ENCODE peak calls at places on chromosomes 1 and 21, in five cellular contexts. Z is esophagus squamous epithelium; P is EL; E is C1 segment of cervical spinal cord; V is stimulated activated CD8-positive, alpha-beta memory T cell treated with anti-CD3 and anti-CD28 coated beads, Interleukin-2, amount 100 ng/mL, for 1 hour. L is an unnamed sample.

GRCh38 chr1:226128487-226129075 is 58.0 kb downstream of the ACBD3 start:
- DNase-seq in Z (no peak), P (peak), E (no peak), V (no peak), L (peak)

GRCh38 chr1:36446780-36447179 is 3.5 kb downstream of the OSCP1 start:
- DNase-seq in Z (no peak), P (no peak), E (no peak), V (no peak), L (no peak)

GRCh38 chr21:41678944-41679343 is 87.9 kb downstream of the RIPK4 start:
- DNase-seq in Z (peak), P (peak), E (peak), V (no peak), L (no peak)

GRCh38 chr1:6144622-6145021 is 35.5 kb downstream of the CHD5 start:
- DNase-seq in Z (no peak), P (no peak), E (no peak), V (no peak), L (no peak)

GRCh38 chr1:181776044-181776443 is 285.5 kb downstream of the ZNF648 start:
- DNase-seq in Z (no peak), P (no peak), E (no peak), V (no peak), L (no peak)

GRCh38 chr1:33399375-33399774 is 31.5 kb downstream of the PHC2 start:
- DNase-seq in Z (no peak), P (no peak), E (no peak), V (no peak), L (no peak)

GRCh38 chr21:36320421-36321324 is 676 bp downstream of the MORC3 start:
- DNase-seq in Z (peak), P (peak), E (peak), V (peak), L (peak)

GRCh38 chr21:33428669-33429068 is 25.5 kb downstream of the IFNGR2 start:
- DNase-seq in Z (no peak), P (peak), E (no peak), V (no peak), L (no peak)

GRCh38 chr1:56644941-56645662 is at the start of gene PRKAA2:
- DNase-seq in Z (no peak), P (peak), E (peak), V (no peak), L (no peak)

GRCh38 chr1:239675735-239676134 is 289.4 kb downstream of the CHRM3 start:
- DNase-seq in Z (no peak), P (no peak), E (no peak), V (no peak), L (no peak)

GRCh38 chr1:91091812-91092211 is 70.0 kb upstream of the ZNF644 start:
- DNase-seq in Z (no peak), P (peak), E (no peak), V (no peak), L (no peak)

GRCh38 chr21:41631564-41632461 is 123.9 kb upstream of the TMPRSS2 start:
- DNase-seq in Z (no peak), P (peak), E (no peak), V (no peak), L (no peak)

GRCh38 chr1:32349211-32349708 is 13.0 kb downstream of the FAM229A start:
- DNase-seq in Z (no peak), P (peak), E (no peak), V (no peak), L (no peak)

GRCh38 chr1:36542962-36543515 is 60.3 kb upstream of the CSF3R start:
- DNase-seq in Z (no peak), P (no peak), E (no peak), V (no peak), L (no peak)

GRCh38 chr21:33661146-33661545 is 18.8 kb downstream of the ITSN1 start:
- DNase-seq in Z (no peak), P (peak), E (no peak), V (no peak), L (no peak)

GRCh38 chr1:79325126-79325525 is 318.6 kb upstream of the ADGRL4 start:
- DNase-seq in Z (no peak), P (no peak), E (no peak), V (no peak), L (no peak)

GRCh38 chr1:203638914-203639313 is 12.3 kb downstream of the ATP2B4 start:
- DNase-seq in Z (no peak), P (no peak), E (no peak), V (no peak), L (no peak)

GRCh38 chr1:244971524-244972216 is 107.3 kb upstream of the HNRNPU start:
- DNase-seq in Z (no peak), P (no peak), E (no peak), V (no peak), L (no peak)

GRCh38 chr1:36034692-36035091 is 49.2 kb upstream of the TEKT2 start:
- DNase-seq in Z (no peak), P (peak), E (no peak), V (no peak), L (no peak)

GRCh38 chr1:84570436-84571149 is 3.6 kb downstream of the CTBS start:
- DNase-seq in Z (no peak), P (no peak), E (no peak), V (no peak), L (no peak)

GRCh38 chr21:42524341-42525227 is 10.9 kb downstream of the SLC37A1 start:
- DNase-seq in Z (no peak), P (no peak), E (no peak), V (peak), L (no peak)

GRCh38 chr1:8858888-8859706 is 19.4 kb downstream of the ENO1 start:
- DNase-seq in Z (no peak), P (peak), E (peak), V (no peak), L (no peak)

GRCh38 chr1:160093069-160093395 is 5.4 kb downstream of the IGSF8 start:
- DNase-seq in Z (no peak), P (no peak), E (no peak), V (no peak), L (no peak)

GRCh38 chr1:26020390-26020789 is 1.2 kb upstream of the EXTL1 start:
- DNase-seq in Z (no peak), P (peak), E (no peak), V (no peak), L (no peak)

GRCh38 chr1:210726621-210727020 is 397.9 kb downstream of the HHAT start:
- DNase-seq in Z (no peak), P (peak), E (no peak), V (no peak), L (no peak)

GRCh38 chr1:175520186-175520585 is 223.2 kb downstream of the TNR start:
- DNase-seq in Z (no peak), P (no peak), E (no peak), V (no peak), L (no peak)

GRCh38 chr1:156662588-156663055 is 14.6 kb downstream of the NES start:
- DNase-seq in Z (no peak), P (no peak), E (no peak), V (no peak), L (no peak)

GRCh38 chr1:28163496-28164120 is 12.9 kb downstream of the PTAFR start:
- DNase-seq in Z (no peak), P (no peak), E (peak), V (no peak), L (peak)

GRCh38 chr1:2494323-2494693 is 18.2 kb downstream of the PLCH2 start:
- DNase-seq in Z (no peak), P (peak), E (no peak), V (no peak), L (no peak)

L was measured in hypothalamus.